ENCODE peak calls at places on chromosome 10, in six cellular contexts. S is GM23338, A is fibroblast of the aortic adventitia, Z is tibial artery, R is NB4, K is lower lobe of right lung. J is an unnamed sample.

GRCh38 chr10:49833162-49833561 is 71.0 kb upstream of the OGDHL start:
- DNase-seq in S (no peak), K (no peak), A (no peak), R (no peak), Z (no peak), J (no peak)

GRCh38 chr10:102375867-102376266 is 19.6 kb upstream of the NFKB2 start:
- DNase-seq in S (no peak), A (no peak), Z (no peak), K (no peak), R (no peak), J (no peak)

GRCh38 chr10:120460776-120461175 is 3.7 kb downstream of the PLPP4 start:
- DNase-seq in S (no peak), R (no peak), A (peak), K (no peak), Z (no peak), J (peak)

GRCh38 chr10:27558612-27559020 is 54.5 kb downstream of the RAB18 start:
- DNase-seq in R (peak), S (peak), Z (no peak), K (no peak), A (peak), J (peak)

GRCh38 chr10:44978570-44979280 is at the start of gene DEPP1:
- DNase-seq in R (no peak), A (peak), K (peak), S (peak), Z (peak), J (peak)

GRCh38 chr10:17452060-17452894 is 2.1 kb downstream of the ST8SIA6 start:
- DNase-seq in Z (no peak), R (no peak), A (no peak), K (no peak), S (no peak), J (no peak)

GRCh38 chr10:113093188-113094113 is 143.4 kb downstream of the TCF7L2 start:
- DNase-seq in A (peak), K (no peak), Z (no peak), S (no peak), R (peak), J (peak)

GRCh38 chr10:34719746-34720145 is 95.3 kb downstream of the PARD3 start:
- DNase-seq in K (no peak), A (no peak), S (no peak), R (no peak), Z (no peak), J (no peak)

GRCh38 chr10:102523250-102524029 is 19.7 kb downstream of the SUFU start:
- DNase-seq in S (no peak), K (no peak), A (peak), R (no peak), Z (peak), J (peak)

GRCh38 chr10:21169271-21169670 is 272.2 kb upstream of the NEBL start:
- DNase-seq in A (no peak), Z (no peak), S (no peak), K (no peak), R (peak), J (no peak)

GRCh38 chr10:46541735-46542566 is 14.5 kb downstream of the GPRIN2 start:
- DNase-seq in A (no peak), S (no peak), R (no peak), K (peak), Z (peak), J (no peak)

GRCh38 chr10:91340613-91341362 is 69.4 kb upstream of the HECTD2 start:
- DNase-seq in Z (peak), R (no peak), S (no peak), A (peak), K (no peak), J (peak)

GRCh38 chr10:482036-482435 is 207.4 kb downstream of the DIP2C start:
- DNase-seq in R (no peak), A (no peak), Z (no peak), K (no peak), S (no peak), J (no peak)

GRCh38 chr10:116694253-116694926 is 48.0 kb downstream of the HSPA12A start:
- DNase-seq in K (no peak), R (no peak), S (peak), A (no peak), Z (no peak), J (no peak)

GRCh38 chr10:68154211-68154497 is 44.9 kb downstream of the MYPN start:
- DNase-seq in A (peak), Z (no peak), K (no peak), S (peak), R (no peak), J (peak)

GRCh38 chr10:28984431-28984830 is 304.4 kb upstream of the LYZL1 start:
- DNase-seq in R (peak), A (peak), K (peak), Z (peak), S (no peak), J (peak)

GRCh38 chr10:112955736-112956421 is 5.8 kb downstream of the TCF7L2 start:
- DNase-seq in K (no peak), S (no peak), R (no peak), Z (no peak), A (peak), J (peak)

GRCh38 chr10:94230134-94230785 is 132.5 kb downstream of the NOC3L start:
- DNase-seq in Z (no peak), S (no peak), R (no peak), A (no peak), K (no peak), J (no peak)

GRCh38 chr10:34058922-34059614 is 724.6 kb upstream of the NRP1 start:
- DNase-seq in K (no peak), R (no peak), A (no peak), S (no peak), Z (no peak), J (no peak)

GRCh38 chr10:88791924-88792323 is 10.6 kb upstream of the LIPM start:
- DNase-seq in K (no peak), A (no peak), Z (no peak), R (peak), S (peak), J (peak)

GRCh38 chr10:132994371-132994796 is 52.0 kb upstream of the CFAP46 start:
- DNase-seq in R (no peak), Z (no peak), S (no peak), K (peak), A (peak), J (peak)
- H3K4me3 ChIP-seq in R (no peak), Z (peak), S (no peak), K (peak), A (peak), J (peak)

GRCh38 chr10:99172950-99173349 is 62.7 kb downstream of the HPSE2 start:
- DNase-seq in Z (no peak), S (peak), R (no peak), A (no peak), K (no peak), J (no peak)
- TF ChIP-seq CTCF in Z (no peak), S (no peak), R (no peak), A (no peak), K (no peak), J (no peak)

DNA sequence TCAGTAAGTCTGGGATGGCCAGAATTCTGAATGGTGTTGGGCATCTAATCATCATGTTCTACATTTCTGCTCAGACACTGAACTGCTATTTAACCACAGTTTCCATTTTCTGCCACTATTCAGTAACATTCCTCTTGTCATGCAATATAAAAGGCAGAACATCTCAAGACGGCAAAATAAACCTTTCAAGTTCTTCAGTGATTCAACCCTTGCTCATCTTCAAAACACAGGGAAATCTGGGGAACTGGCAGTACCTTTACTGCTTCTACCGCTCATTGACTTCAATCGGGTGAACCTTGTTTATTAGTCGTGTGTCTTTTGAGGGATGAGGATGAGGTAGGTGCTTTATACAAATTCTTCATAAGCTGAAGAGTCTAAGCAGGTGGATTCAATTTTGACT is 184.7 kb upstream of the ANK3 start:
- DNase-seq in Z (no peak), A (no peak), K (no peak), R (no peak), S (no peak), J (no peak)
- H3K4me3 ChIP-seq in Z (no peak), A (no peak), K (no peak), R (no peak), S (no peak), J (no peak)

GRCh38 chr10:11704087-11704486 is 38.1 kb upstream of the ECHDC3 start:
- DNase-seq in A (no peak), Z (no peak), K (no peak), R (no peak), S (no peak), J (no peak)

GRCh38 chr10:11705687-11706086 is 36.5 kb upstream of the ECHDC3 start:
- DNase-seq in A (no peak), R (no peak), S (no peak), Z (no peak), K (no peak), J (peak)

GRCh38 chr10:11707936-11708335 is 34.2 kb upstream of the ECHDC3 start:
- DNase-seq in R (no peak), Z (no peak), K (no peak), S (no peak), A (no peak), J (no peak)

GRCh38 chr10:11702264-11702663 is 39.9 kb upstream of the ECHDC3 start:
- DNase-seq in Z (no peak), S (no peak), R (no peak), K (no peak), A (no peak), J (no peak)

DNA sequence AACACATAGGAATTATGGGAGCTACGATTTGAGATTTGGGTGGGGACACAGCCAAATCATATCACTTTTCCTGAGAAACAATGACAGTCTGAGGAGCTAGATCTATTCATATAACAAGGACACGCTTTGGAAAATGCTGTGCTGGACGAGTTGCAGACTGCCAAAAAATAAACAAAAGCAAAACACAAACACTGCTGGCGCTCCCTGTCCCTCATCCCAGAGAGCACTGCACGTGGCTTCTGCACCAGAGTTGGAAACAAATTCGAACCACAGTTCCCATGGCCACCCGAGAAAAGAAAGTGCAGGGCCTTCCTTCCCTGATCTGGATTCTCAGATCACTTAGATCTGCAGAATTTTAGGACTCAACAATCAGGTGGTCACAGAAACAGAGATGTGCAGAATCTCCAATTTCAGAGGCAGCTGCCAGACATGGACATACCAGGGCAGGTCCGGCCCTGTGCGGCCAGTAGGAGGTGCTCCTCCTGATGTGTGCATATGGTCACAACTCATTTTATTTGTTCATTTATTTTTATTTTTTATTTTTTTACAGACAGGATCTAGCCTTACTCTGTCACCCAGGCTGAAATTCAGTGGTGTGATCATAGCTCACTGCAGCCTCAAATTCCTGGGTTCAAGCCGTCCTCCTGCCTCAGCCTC is 35.1 kb upstream of the ECHDC3 start:
- DNase-seq in S (no peak), A (no peak), K (no peak), Z (no peak), R (no peak), J (no peak)
- TF ChIP-seq CTCF in S (peak), A (no peak), K (no peak), Z (no peak), R (peak), J (no peak)

GRCh38 chr10:63258920-63259678 is 126.0 kb downstream of the NRBF2 start:
- DNase-seq in A (no peak), S (no peak), R (peak), K (no peak), Z (no peak), J (no peak)

GRCh38 chr10:63261496-63261895 is 128.4 kb downstream of the NRBF2 start:
- DNase-seq in R (no peak), S (no peak), Z (no peak), A (no peak), K (no peak), J (no peak)

GRCh38 chr10:63260860-63261251 is 127.7 kb downstream of the NRBF2 start:
- DNase-seq in A (no peak), S (no peak), K (no peak), Z (no peak), R (peak), J (no peak)

GRCh38 chr10:63262674-63263073 is 129.5 kb downstream of the NRBF2 start:
- DNase-seq in A (no peak), S (no peak), K (no peak), Z (no peak), R (no peak), J (no peak)

DNA sequence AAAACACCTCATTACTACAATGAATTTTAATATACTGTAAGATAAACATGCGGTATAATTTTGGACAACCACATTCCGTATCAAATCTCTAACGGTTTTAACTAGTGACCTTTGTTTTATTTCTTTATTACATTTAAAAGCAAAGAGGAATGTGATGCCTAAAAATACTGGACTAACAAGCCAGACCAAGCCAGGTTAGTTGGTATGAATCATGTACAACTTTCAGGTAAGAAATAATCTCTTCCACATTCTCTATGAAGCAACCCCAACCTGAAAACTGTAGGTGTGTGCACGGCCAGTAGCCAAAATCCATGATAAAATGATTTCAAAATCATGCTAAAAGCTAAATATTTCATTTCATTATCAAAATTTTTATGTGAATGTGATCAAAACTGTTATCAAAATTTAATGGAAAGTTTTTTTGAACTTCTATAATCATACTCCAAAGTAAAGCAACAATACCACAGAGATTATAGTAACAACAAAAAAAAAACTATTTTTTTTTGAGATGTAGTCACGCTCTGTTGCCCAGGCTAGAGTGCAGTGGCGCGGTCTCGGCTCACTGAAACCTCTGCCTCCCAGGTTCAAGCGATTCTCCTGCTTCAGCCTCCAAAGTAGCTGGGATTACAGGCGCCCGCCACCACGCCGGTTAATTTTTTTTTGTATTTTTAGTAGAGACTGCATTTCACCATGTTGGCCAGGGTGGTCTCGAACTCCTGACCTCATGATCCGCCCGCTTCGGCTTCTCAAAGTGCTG is 127.2 kb downstream of the NRBF2 start:
- DNase-seq in K (no peak), A (no peak), Z (no peak), S (no peak), R (no peak), J (no peak)
- H3K4me3 ChIP-seq in K (no peak), A (no peak), Z (no peak), S (peak), R (no peak), J (no peak)

GRCh38 chr10:7577206-7577978 is 89.4 kb downstream of the ITIH5 start:
- DNase-seq in A (peak), R (no peak), Z (no peak), K (no peak), S (no peak), J (peak)

GRCh38 chr10:7572435-7572834 is 94.3 kb downstream of the ITIH5 start:
- DNase-seq in Z (peak), A (no peak), S (no peak), R (peak), K (no peak), J (peak)

GRCh38 chr10:7580520-7580919 is 86.2 kb downstream of the ITIH5 start:
- DNase-seq in K (no peak), S (peak), R (no peak), Z (no peak), A (no peak), J (no peak)

GRCh38 chr10:7579681-7580080 is 87.1 kb downstream of the ITIH5 start:
- DNase-seq in A (no peak), K (no peak), Z (no peak), R (no peak), S (no peak), J (no peak)

GRCh38 chr10:7576340-7576739 is 90.4 kb downstream of the ITIH5 start:
- DNase-seq in Z (no peak), S (no peak), A (no peak), R (no peak), K (no peak), J (no peak)
- TF ChIP-seq CTCF in Z (no peak), S (no peak), A (no peak), R (no peak), K (no peak), J (no peak)

GRCh38 chr10:123154943-123155505 is 822 bp downstream of the BUB3 start:
- DNase-seq in Z (no peak), A (peak), R (no peak), K (peak), S (peak), J (peak)

GRCh38 chr10:123156091-123156490 is 1.9 kb downstream of the BUB3 start:
- DNase-seq in S (no peak), A (peak), Z (no peak), R (no peak), K (no peak), J (peak)

GRCh38 chr10:123154092-123154942 is at the start of gene BUB3:
- DNase-seq in R (peak), S (peak), A (peak), K (peak), Z (peak), J (peak)

GRCh38 chr10:123150986-123151738 is 3.0 kb upstream of the BUB3 start:
- DNase-seq in R (peak), A (no peak), Z (no peak), S (peak), K (peak), J (no peak)

DNA sequence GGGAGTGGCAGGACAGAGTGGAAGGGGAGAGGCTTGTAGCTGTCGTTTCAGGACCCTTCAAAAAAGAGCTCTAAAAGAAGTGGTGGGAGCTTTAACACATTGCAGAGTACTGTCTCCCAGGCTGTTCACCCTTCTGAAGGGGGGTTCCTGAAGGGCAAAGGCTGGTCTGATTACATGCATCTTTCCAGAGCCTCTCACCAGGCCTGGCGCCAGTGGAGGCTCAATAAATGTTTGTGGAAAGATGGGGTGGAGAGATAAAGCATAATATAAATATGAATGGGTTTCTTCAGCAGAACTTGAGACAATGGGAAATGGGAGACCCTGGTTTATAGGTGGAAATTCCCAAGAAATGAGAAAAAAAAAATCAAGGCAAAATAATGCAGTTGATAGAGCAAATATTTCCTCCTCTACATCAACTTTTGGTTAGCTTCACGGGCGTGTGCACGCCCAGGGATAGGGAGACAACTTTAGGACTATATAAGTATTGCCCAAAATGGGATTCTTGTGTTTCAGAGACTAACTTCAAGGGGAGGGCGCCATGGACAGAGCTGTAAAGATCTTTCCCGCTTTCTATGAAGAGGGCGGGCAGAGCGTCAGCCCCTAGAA is 613 bp upstream of the BUB3 start:
- DNase-seq in S (no peak), K (no peak), Z (no peak), R (no peak), A (no peak), J (no peak)
- H3K4me3 ChIP-seq in S (no peak), K (peak), Z (no peak), R (no peak), A (no peak), J (no peak)

DNA sequence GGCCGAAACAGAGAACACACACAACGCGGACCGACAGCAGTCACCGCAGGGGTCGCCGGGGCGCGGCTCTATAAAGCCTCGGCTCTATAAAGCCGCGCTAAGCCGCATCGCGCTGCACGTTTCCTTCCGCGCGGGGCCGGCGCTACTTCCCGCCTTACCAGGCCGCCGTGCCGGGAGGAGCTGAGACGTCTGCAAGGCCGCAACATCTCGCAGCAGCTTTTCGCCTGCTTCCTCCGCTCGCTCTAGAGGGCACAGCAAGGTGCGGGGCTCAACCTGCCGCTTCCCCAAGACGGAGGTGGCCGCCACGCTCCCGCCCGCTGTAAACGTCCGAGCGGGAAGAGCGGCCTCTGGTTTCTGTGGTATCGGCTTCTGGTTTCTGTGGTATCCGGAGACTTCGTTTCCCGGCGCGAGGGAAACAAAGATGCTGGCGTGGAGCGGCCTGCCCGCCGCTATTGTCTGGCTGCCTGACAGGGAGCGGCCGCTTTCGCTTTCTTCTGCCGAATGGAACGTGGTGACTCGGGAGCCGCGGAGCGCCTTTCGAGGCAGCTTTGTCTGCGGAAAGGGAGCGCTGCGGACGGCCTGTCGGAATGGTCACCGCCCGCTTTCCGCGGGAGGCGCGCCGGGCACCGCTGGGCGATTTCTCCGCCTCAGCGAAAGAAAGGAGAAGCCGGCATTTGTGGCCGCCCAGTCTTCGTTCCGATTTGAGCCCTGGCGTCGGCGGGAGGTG is 91.8 kb downstream of the SPAG6 start:
- DNase-seq in K (peak), S (peak), R (peak), Z (peak), A (peak), J (peak)
- TF ChIP-seq CTCF in K (peak), S (no peak), R (no peak), Z (no peak), A (peak), J (no peak)